ENCODE peak calls at places on chromosomes 2 and 18, in four cellular contexts. K is fibroblast of lung; Z is CD8-positive, alpha-beta T cell; P is mesendoderm. O is an unnamed sample.

GRCh38 chr18:33440011-33440383 is 524 bp downstream of the CCDC178 start:
- DNase-seq in Z (no peak), K (peak; percentile 88), P (peak; percentile 68), O (peak; percentile 12)

GRCh38 chr18:36600548-36600947 is 228.3 kb downstream of the TPGS2 start:
- DNase-seq in Z (no peak), P (no peak), K (no peak), O (no peak)

GRCh38 chr2:74935883-74936483 is 22.5 kb upstream of the POLE4 start:
- DNase-seq in K (no peak), Z (no peak), P (no peak), O (no peak)

GRCh38 chr2:223970343-223971128 is 13.3 kb downstream of the MRPL44 start:
- DNase-seq in K (peak; percentile 74), P (peak; percentile 66), Z (peak; percentile 55), O (no peak)

GRCh38 chr18:11149441-11150270 is at the start of gene PIEZO2:
- DNase-seq in P (peak; percentile 88), K (peak; percentile 66), Z (no peak), O (peak; percentile 31)

GRCh38 chr18:12811191-12811950 is 72.7 kb downstream of the PTPN2 start:
- DNase-seq in K (peak; percentile 26), Z (no peak), P (no peak), O (peak; percentile 3)

GRCh38 chr2:121536347-121536746 is 5.7 kb downstream of the RNU4ATAC start:
- DNase-seq in Z (no peak), P (no peak), K (no peak), O (no peak)

GRCh38 chr2:12046641-12047040 is 300.2 kb downstream of the LPIN1 start:
- DNase-seq in P (peak; percentile 46), K (peak; percentile 28), Z (no peak), O (no peak)

GRCh38 chr2:120949027-120949956 is 213.6 kb downstream of the GLI2 start:
- DNase-seq in K (no peak), Z (no peak), P (no peak), O (no peak)

GRCh38 chr18:23114171-23114881 is 21.0 kb upstream of the CABLES1 start:
- DNase-seq in K (peak; percentile 45), Z (no peak), P (no peak), O (peak; percentile 58)

GRCh38 chr2:121947681-121948080 is 192.2 kb downstream of the TSN start:
- DNase-seq in Z (no peak), K (no peak), P (no peak), O (no peak)

GRCh38 chr2:35503311-35503710 is 852.3 kb upstream of the CRIM1 start:
- DNase-seq in P (no peak), K (no peak), Z (no peak), O (no peak)

GRCh38 chr2:120910956-120911951 is 175.6 kb downstream of the GLI2 start:
- DNase-seq in Z (no peak), K (no peak), P (no peak), O (no peak)

GRCh38 chr2:217166241-217166640 is 306.4 kb upstream of the TNP1 start:
- DNase-seq in Z (no peak), P (peak; percentile 78), K (peak; percentile 81), O (no peak)

GRCh38 chr2:179348921-179349320 is 84.3 kb upstream of the SESTD1 start:
- DNase-seq in P (no peak), K (no peak), Z (no peak), O (no peak)

GRCh38 chr18:58362027-58362575 is 266.8 kb downstream of the ALPK2 start:
- DNase-seq in P (no peak), Z (no peak), K (peak; percentile 94), O (no peak)

GRCh38 chr2:59858540-59858939 is 694.9 kb downstream of the BCL11A start:
- DNase-seq in Z (no peak), K (no peak), P (no peak), O (no peak)

GRCh38 chr2:43114210-43114609 is 112.2 kb downstream of the ZFP36L2 start:
- DNase-seq in P (peak; percentile 68), K (no peak), Z (no peak), O (no peak)

GRCh38 chr2:178114462-178114861 is 2.2 kb downstream of the RBM45 start:
- DNase-seq in K (no peak), P (no peak), Z (no peak), O (no peak)

GRCh38 chr18:12335503-12335902 is 27.5 kb downstream of the TUBB6 start:
- DNase-seq in K (no peak), Z (no peak), P (no peak), O (no peak)

GRCh38 chr2:26740890-26741302 is 23.2 kb upstream of the SLC35F6 start:
- DNase-seq in P (peak; percentile 74), K (peak; percentile 39), Z (peak; percentile 31), O (no peak)

GRCh38 chr18:35592298-35592697 is 10.8 kb downstream of the GALNT1 start:
- DNase-seq in Z (no peak), P (no peak), K (no peak), O (no peak)

GRCh38 chr2:170969872-170970271 is 40.8 kb downstream of the GORASP2 start:
- DNase-seq in K (no peak), P (no peak), Z (no peak), O (no peak)

GRCh38 chr2:240481720-240482119 is 46.3 kb downstream of the GPC1 start:
- DNase-seq in K (no peak), Z (no peak), P (no peak), O (no peak)

GRCh38 chr2:194087089-194087488 is 1569.9 kb upstream of the SLC39A10 start:
- DNase-seq in P (no peak), Z (no peak), K (no peak), O (no peak)

GRCh38 chr2:85751627-85752026 is 2.2 kb upstream of the ATOH8 start:
- DNase-seq in K (no peak), Z (no peak), P (no peak), O (no peak)

GRCh38 chr18:58580623-58581022 is 48.3 kb downstream of the ALPK2 start:
- DNase-seq in K (peak; percentile 73), P (peak; percentile 87), Z (no peak), O (no peak)

GRCh38 chr2:240479561-240479960 is 44.1 kb downstream of the GPC1 start:
- DNase-seq in P (no peak), Z (no peak), K (no peak), O (no peak)

DNA sequence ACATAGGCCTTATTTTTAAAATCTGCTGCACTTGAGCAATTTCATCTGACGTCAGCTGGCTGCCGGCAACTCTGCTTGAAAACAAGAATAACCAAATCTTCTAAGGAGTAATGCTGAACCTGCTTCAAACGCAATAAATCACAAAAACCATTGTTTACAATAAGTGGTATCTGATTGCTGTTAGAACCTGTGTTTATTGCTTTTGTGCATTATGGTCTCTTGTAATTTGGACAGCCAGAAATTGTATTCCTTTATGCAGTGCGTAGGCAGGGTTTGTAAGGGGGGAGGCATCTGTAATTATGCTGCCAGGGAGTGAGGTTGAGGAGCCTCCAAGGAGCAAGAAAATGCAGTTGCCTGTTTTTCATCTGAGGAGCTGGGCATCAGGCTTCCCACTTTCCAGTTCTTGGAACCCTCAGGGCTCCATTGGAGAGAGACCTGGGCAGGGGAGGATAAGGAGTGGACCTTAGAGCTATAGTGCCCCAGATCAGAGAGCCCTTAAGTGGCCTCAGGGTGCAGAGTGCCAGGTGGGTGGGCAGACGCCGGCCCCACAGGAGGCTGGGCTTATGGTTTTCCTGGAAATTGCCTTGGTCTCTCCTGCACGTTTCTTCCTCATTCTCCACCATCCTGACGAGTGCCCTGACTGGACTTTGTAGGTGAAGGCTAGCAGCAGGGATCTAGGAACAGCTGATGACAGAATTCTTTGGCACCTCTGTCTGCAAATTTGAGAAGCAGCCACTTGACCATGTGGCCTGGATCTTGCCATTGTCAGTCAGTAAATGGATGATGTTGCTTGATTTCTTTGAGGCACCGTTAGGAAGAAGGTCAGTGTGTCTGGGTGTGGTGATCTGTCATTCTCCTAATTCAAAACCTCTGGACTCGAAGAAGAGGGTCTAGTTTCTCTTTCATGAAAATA is 129.2 kb downstream of the KLHL29 start:
- DNase-seq in K (no peak), Z (no peak), P (no peak), O (no peak)
- H3K27ac ChIP-seq in K (no peak overlapping the region), Z (no peak overlapping the region), P (no peak overlapping the region), O (peak overlapping the region; percentile 53)

GRCh38 chr2:215920244-215921100 is 92.9 kb downstream of the MREG start:
- DNase-seq in K (peak; percentile 91), Z (peak; percentile 56), P (peak; percentile 82), O (peak; percentile 28)

GRCh38 chr2:215919624-215920243 is 93.6 kb downstream of the MREG start:
- DNase-seq in K (no peak), P (no peak), Z (no peak), O (no peak)

GRCh38 chr2:215918901-215919585 is 94.3 kb downstream of the MREG start:
- DNase-seq in P (no peak), K (no peak), Z (no peak), O (no peak)

GRCh38 chr2:215914777-215915165 is 98.6 kb downstream of the MREG start:
- DNase-seq in K (no peak), Z (no peak), P (no peak), O (no peak)

GRCh38 chr2:215917953-215918620 is 95.3 kb downstream of the MREG start:
- DNase-seq in K (peak; percentile 35), P (peak; percentile 62), Z (no peak), O (no peak)
- H3K27ac ChIP-seq in K (no peak overlapping the region), P (peak overlapping the region; percentile 66), Z (no peak overlapping the region), O (no peak overlapping the region)

DNA sequence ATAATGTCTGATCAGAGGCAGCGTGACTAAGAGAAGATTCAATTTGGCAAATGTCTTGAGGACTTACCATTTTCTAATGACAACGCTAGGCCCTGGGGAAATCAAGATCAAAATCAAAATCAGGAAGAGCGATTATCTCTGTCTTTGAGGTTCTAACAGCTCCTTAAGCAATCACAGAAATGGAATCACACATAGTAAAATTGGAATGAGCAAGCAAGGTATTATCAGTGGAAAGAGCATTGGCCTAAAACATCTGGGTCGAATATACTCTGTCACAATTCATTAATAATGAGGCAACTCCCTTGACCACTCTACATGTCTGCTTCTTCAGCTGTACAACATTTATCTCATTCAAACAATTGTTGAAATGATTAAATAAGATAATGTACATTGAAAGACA is 8.5 kb upstream of the SERPINB2 start:
- DNase-seq in Z (no peak), P (peak; percentile 46), K (no peak), O (no peak)
- H3K27ac ChIP-seq in Z (no peak overlapping the region), P (no peak overlapping the region), K (peak overlapping the region; percentile 26), O (no peak overlapping the region)

GRCh38 chr2:227386630-227387029 is 1.1 kb downstream of the SCYGR1 start:
- DNase-seq in P (no peak), K (no peak), Z (no peak), O (no peak)
- H3K27ac ChIP-seq in P (no peak overlapping the region), K (no peak overlapping the region), Z (no peak overlapping the region), O (no peak overlapping the region)

GRCh38 chr2:46824611-46825010 is 91.0 kb downstream of the MCFD2 start:
- DNase-seq in Z (no peak), K (no peak), P (no peak), O (no peak)
- H3K27ac ChIP-seq in Z (no peak overlapping the region), K (no peak overlapping the region), P (no peak overlapping the region), O (no peak overlapping the region)

GRCh38 chr2:235026649-235027557 is 75.1 kb downstream of the SH3BP4 start:
- DNase-seq in K (peak; percentile 59), Z (no peak), P (no peak), O (no peak)
- H3K27ac ChIP-seq in K (peak overlapping the region; percentile 53), Z (no peak overlapping the region), P (no peak overlapping the region), O (no peak overlapping the region)